ENCODE peak calls at places on chromosomes 1 and 21, in nine cellular contexts. I is mucosa of gallbladder; Y is stimulated activated CD8-positive, alpha-beta memory T cell treated with anti-CD3 and anti-CD28 coated beads, Interleukin-4, amount 100 ng/mL, for 24 hours; K is GM13977; V is ELR; A is colonic mucosa; U is iris pigment epithelial cell; S is HTR-8/SVneo; O is Caki2. F is an unnamed sample.

GRCh38 chr1:14996133-14997050 is 157.2 kb upstream of the TMEM51 start:
- DNase-seq in I (no peak), Y (no peak), K (no peak), V (peak), A (no peak), U (peak), S (peak), O (peak), F (no peak)

GRCh38 chr1:116988908-116989307 is 12.7 kb upstream of the CD101 start:
- DNase-seq in I (no peak), Y (no peak), K (no peak), V (no peak), A (peak), U (no peak), S (no peak), O (no peak), F (no peak)

GRCh38 chr1:55546553-55546952 is 331.4 kb upstream of the USP24 start:
- DNase-seq in I (no peak), Y (no peak), K (no peak), V (no peak), A (no peak), U (no peak), S (no peak), O (no peak), F (no peak)

GRCh38 chr1:25148673-25149300 is 83.5 kb downstream of the SYF2 start:
- DNase-seq in I (peak), Y (no peak), K (peak), V (peak), A (peak), U (peak), S (no peak), O (no peak), F (no peak)

GRCh38 chr1:33317354-33317753 is 3.5 kb downstream of the A3GALT2 start:
- DNase-seq in I (no peak), Y (no peak), K (no peak), V (no peak), A (no peak), U (peak), S (no peak), O (no peak), F (no peak)

GRCh38 chr1:32539584-32540571 is 651 bp downstream of the ZBTB8A start:
- DNase-seq in I (peak), Y (no peak), K (peak), V (peak), A (peak), U (peak), S (peak), O (peak), F (peak)

GRCh38 chr1:6612641-6613360 is 730 bp upstream of the PHF13 start:
- DNase-seq in I (peak), Y (no peak), K (no peak), V (peak), A (peak), U (peak), S (peak), O (peak), F (no peak)

GRCh38 chr1:203593723-203594122 is 32.9 kb upstream of the ATP2B4 start:
- DNase-seq in I (no peak), Y (peak), K (peak), V (peak), A (peak), U (peak), S (no peak), O (no peak), F (no peak)

GRCh38 chr21:36661511-36662309 is 37.2 kb upstream of the SIM2 start:
- DNase-seq in I (no peak), Y (no peak), K (no peak), V (peak), A (peak), U (peak), S (peak), O (no peak), F (peak)

GRCh38 chr1:21661886-21662285 is 7.3 kb downstream of the RAP1GAP start:
- DNase-seq in I (no peak), Y (no peak), K (no peak), V (no peak), A (no peak), U (no peak), S (no peak), O (no peak), F (no peak)

GRCh38 chr1:21022279-21023040 is 154.2 kb downstream of the EIF4G3 start:
- DNase-seq in I (peak), Y (no peak), K (peak), V (peak), A (peak), U (peak), S (peak), O (peak), F (peak)

GRCh38 chr1:173954179-173954578 is 37.1 kb upstream of the SERPINC1 start:
- DNase-seq in I (no peak), Y (no peak), K (no peak), V (peak), A (no peak), U (peak), S (no peak), O (no peak), F (no peak)

GRCh38 chr21:46096596-46096981 is 1.3 kb upstream of the COL6A2 start:
- DNase-seq in I (peak), Y (no peak), K (no peak), V (no peak), A (no peak), U (no peak), S (no peak), O (no peak), F (no peak)

GRCh38 chr1:150881331-150882070 is 5.1 kb upstream of the ARNT start:
- DNase-seq in I (no peak), Y (no peak), K (no peak), V (peak), A (no peak), U (peak), S (no peak), O (no peak), F (no peak)

GRCh38 chr21:42231761-42232160 is 12.8 kb downstream of the ABCG1 start:
- DNase-seq in I (no peak), Y (no peak), K (no peak), V (no peak), A (no peak), U (no peak), S (no peak), O (no peak), F (no peak)

GRCh38 chr1:91742848-91743292 is 143.1 kb downstream of the TGFBR3 start:
- DNase-seq in I (no peak), Y (no peak), K (no peak), V (peak), A (no peak), U (peak), S (no peak), O (no peak), F (peak)

GRCh38 chr21:28235169-28235892 is 757.3 kb downstream of the LTN1 start:
- DNase-seq in I (no peak), Y (no peak), K (no peak), V (peak), A (no peak), U (no peak), S (no peak), O (no peak), F (no peak)

GRCh38 chr1:40133122-40133665 is 28.0 kb upstream of the RLF start:
- DNase-seq in I (no peak), Y (no peak), K (no peak), V (no peak), A (no peak), U (peak), S (no peak), O (no peak), F (no peak)

GRCh38 chr1:200081982-200082272 is 54.4 kb downstream of the NR5A2 start:
- DNase-seq in I (no peak), Y (no peak), K (no peak), V (no peak), A (no peak), U (no peak), S (no peak), O (no peak), F (no peak)

GRCh38 chr1:12032141-12032710 is 12.9 kb downstream of the MIIP start:
- DNase-seq in I (no peak), Y (no peak), K (no peak), V (no peak), A (no peak), U (no peak), S (no peak), O (no peak), F (no peak)

GRCh38 chr1:29736582-29737188 is 500.4 kb downstream of the PTPRU start:
- DNase-seq in I (peak), Y (no peak), K (no peak), V (peak), A (peak), U (peak), S (peak), O (peak), F (no peak)

GRCh38 chr1:44609412-44609767 is 64.9 kb downstream of the TMEM53 start:
- DNase-seq in I (peak), Y (peak), K (no peak), V (peak), A (peak), U (peak), S (peak), O (no peak), F (peak)

GRCh38 chr1:189313488-189313887 is 1164.2 kb downstream of the BRINP3 start:
- DNase-seq in I (peak), Y (no peak), K (no peak), V (no peak), A (no peak), U (no peak), S (no peak), O (no peak), F (no peak)

GRCh38 chr1:941588-942383 is 17.3 kb downstream of the NOC2L start:
- DNase-seq in I (peak), Y (no peak), K (peak), V (peak), A (peak), U (peak), S (no peak), O (peak), F (peak)

GRCh38 chr1:28601696-28602095 is 9.6 kb downstream of the RAB42 start:
- DNase-seq in I (no peak), Y (no peak), K (no peak), V (peak), A (no peak), U (peak), S (peak), O (peak), F (no peak)

GRCh38 chr1:14672030-14672429 is 73.5 kb downstream of the KAZN start:
- DNase-seq in I (no peak), Y (no peak), K (peak), V (no peak), A (no peak), U (no peak), S (no peak), O (no peak), F (no peak)

GRCh38 chr1:32801096-32801713 is 16.0 kb downstream of the YARS1 start:
- DNase-seq in I (no peak), Y (no peak), K (no peak), V (peak), A (no peak), U (peak), S (no peak), O (no peak), F (no peak)

GRCh38 chr1:21680918-21681317 is 11.8 kb upstream of the RAP1GAP start:
- DNase-seq in I (no peak), Y (no peak), K (no peak), V (peak), A (no peak), U (no peak), S (no peak), O (no peak), F (no peak)

GRCh38 chr1:108504447-108504846 is 54.3 kb downstream of the NBPF6 start:
- DNase-seq in I (no peak), Y (no peak), K (no peak), V (no peak), A (no peak), U (no peak), S (no peak), O (no peak), F (no peak)

F was measured in NCI-H1092 treated with DMSO at 0.1 percent for 48 hours.